ENCODE peak calls at places on chromosomes 11 and 22, in seven cellular contexts. One of them, this sample, is unnamed.

GRCh38 chr11:123543796-123544195 is 110.6 kb downstream of the SCN3B start:
- DNase-seq in GM04503: peak
- DNase-seq in iris pigment epithelial cell: peak
- DNase-seq in foreskin melanocyte: peak
- DNase-seq in EL: peak
- DNase-seq in renal cortical epithelial cell: peak
- DNase-seq in stimulated activated CD8-positive, alpha-beta memory T cell treated with anti-CD3 and anti-CD28 coated beads, Interleukin-12 subunit alpha, Interleukin-12 subunit beta, amount 100 ng/mL, for 4 hours: no peak
- DNase-seq in this sample: peak

GRCh38 chr22:31344369-31345330 is 1.5 kb downstream of the PATZ1 start:
- DNase-seq in renal cortical epithelial cell: no peak
- DNase-seq in foreskin melanocyte: peak
- DNase-seq in GM04503: no peak
- DNase-seq in iris pigment epithelial cell: peak
- DNase-seq in stimulated activated CD8-positive, alpha-beta memory T cell treated with anti-CD3 and anti-CD28 coated beads, Interleukin-12 subunit alpha, Interleukin-12 subunit beta, amount 100 ng/mL, for 4 hours: peak
- DNase-seq in EL: no peak
- DNase-seq in this sample: no peak

GRCh38 chr11:71472357-71472885 is 19.4 kb downstream of the NADSYN1 start:
- DNase-seq in stimulated activated CD8-positive, alpha-beta memory T cell treated with anti-CD3 and anti-CD28 coated beads, Interleukin-12 subunit alpha, Interleukin-12 subunit beta, amount 100 ng/mL, for 4 hours: no peak
- DNase-seq in EL: no peak
- DNase-seq in iris pigment epithelial cell: no peak
- DNase-seq in GM04503: no peak
- DNase-seq in foreskin melanocyte: no peak
- DNase-seq in renal cortical epithelial cell: no peak
- DNase-seq in this sample: no peak

GRCh38 chr22:46770726-46771125 is 8.3 kb downstream of the TBC1D22A start:
- DNase-seq in renal cortical epithelial cell: no peak
- DNase-seq in foreskin melanocyte: no peak
- DNase-seq in stimulated activated CD8-positive, alpha-beta memory T cell treated with anti-CD3 and anti-CD28 coated beads, Interleukin-12 subunit alpha, Interleukin-12 subunit beta, amount 100 ng/mL, for 4 hours: no peak
- DNase-seq in EL: no peak
- DNase-seq in GM04503: no peak
- DNase-seq in iris pigment epithelial cell: no peak
- DNase-seq in this sample: no peak

GRCh38 chr11:112784323-112785073 is 176.7 kb upstream of the NCAM1 start:
- DNase-seq in stimulated activated CD8-positive, alpha-beta memory T cell treated with anti-CD3 and anti-CD28 coated beads, Interleukin-12 subunit alpha, Interleukin-12 subunit beta, amount 100 ng/mL, for 4 hours: no peak
- DNase-seq in GM04503: peak
- DNase-seq in renal cortical epithelial cell: peak
- DNase-seq in iris pigment epithelial cell: peak
- DNase-seq in EL: peak
- DNase-seq in foreskin melanocyte: peak
- DNase-seq in this sample: peak

GRCh38 chr22:43295173-43295572 is 48.0 kb downstream of the SCUBE1 start:
- DNase-seq in foreskin melanocyte: no peak
- DNase-seq in GM04503: no peak
- DNase-seq in renal cortical epithelial cell: no peak
- DNase-seq in iris pigment epithelial cell: no peak
- DNase-seq in EL: no peak
- DNase-seq in stimulated activated CD8-positive, alpha-beta memory T cell treated with anti-CD3 and anti-CD28 coated beads, Interleukin-12 subunit alpha, Interleukin-12 subunit beta, amount 100 ng/mL, for 4 hours: no peak
- DNase-seq in this sample: no peak

GRCh38 chr11:12114487-12115033 is 4.2 kb downstream of the MICAL2 start:
- DNase-seq in foreskin melanocyte: no peak
- DNase-seq in GM04503: no peak
- DNase-seq in iris pigment epithelial cell: no peak
- DNase-seq in renal cortical epithelial cell: no peak
- DNase-seq in EL: no peak
- DNase-seq in stimulated activated CD8-positive, alpha-beta memory T cell treated with anti-CD3 and anti-CD28 coated beads, Interleukin-12 subunit alpha, Interleukin-12 subunit beta, amount 100 ng/mL, for 4 hours: no peak
- DNase-seq in this sample: no peak

GRCh38 chr11:122085264-122085663 is 30.8 kb downstream of the BLID start:
- DNase-seq in GM04503: peak
- DNase-seq in EL: peak
- DNase-seq in foreskin melanocyte: peak
- DNase-seq in iris pigment epithelial cell: peak
- DNase-seq in stimulated activated CD8-positive, alpha-beta memory T cell treated with anti-CD3 and anti-CD28 coated beads, Interleukin-12 subunit alpha, Interleukin-12 subunit beta, amount 100 ng/mL, for 4 hours: no peak
- DNase-seq in renal cortical epithelial cell: peak
- DNase-seq in this sample: peak

GRCh38 chr11:117606807-117607206 is 190.2 kb downstream of the DSCAML1 start:
- DNase-seq in iris pigment epithelial cell: no peak
- DNase-seq in foreskin melanocyte: no peak
- DNase-seq in stimulated activated CD8-positive, alpha-beta memory T cell treated with anti-CD3 and anti-CD28 coated beads, Interleukin-12 subunit alpha, Interleukin-12 subunit beta, amount 100 ng/mL, for 4 hours: no peak
- DNase-seq in EL: no peak
- DNase-seq in renal cortical epithelial cell: no peak
- DNase-seq in GM04503: no peak
- DNase-seq in this sample: no peak

GRCh38 chr11:43736502-43737193 is 56.1 kb downstream of the HSD17B12 start:
- DNase-seq in EL: peak
- DNase-seq in foreskin melanocyte: peak
- DNase-seq in iris pigment epithelial cell: peak
- DNase-seq in renal cortical epithelial cell: peak
- DNase-seq in GM04503: no peak
- DNase-seq in stimulated activated CD8-positive, alpha-beta memory T cell treated with anti-CD3 and anti-CD28 coated beads, Interleukin-12 subunit alpha, Interleukin-12 subunit beta, amount 100 ng/mL, for 4 hours: no peak
- DNase-seq in this sample: peak

GRCh38 chr22:42179616-42180015 is 49.0 kb upstream of the CYP2D6 start:
- DNase-seq in iris pigment epithelial cell: peak
- DNase-seq in EL: peak
- DNase-seq in stimulated activated CD8-positive, alpha-beta memory T cell treated with anti-CD3 and anti-CD28 coated beads, Interleukin-12 subunit alpha, Interleukin-12 subunit beta, amount 100 ng/mL, for 4 hours: no peak
- DNase-seq in renal cortical epithelial cell: peak
- DNase-seq in foreskin melanocyte: peak
- DNase-seq in GM04503: peak
- DNase-seq in this sample: peak

GRCh38 chr11:11380883-11381282 is 27.8 kb upstream of the CSNK2A3 start:
- DNase-seq in GM04503: no peak
- DNase-seq in foreskin melanocyte: no peak
- DNase-seq in EL: no peak
- DNase-seq in iris pigment epithelial cell: no peak
- DNase-seq in stimulated activated CD8-positive, alpha-beta memory T cell treated with anti-CD3 and anti-CD28 coated beads, Interleukin-12 subunit alpha, Interleukin-12 subunit beta, amount 100 ng/mL, for 4 hours: no peak
- DNase-seq in renal cortical epithelial cell: no peak
- DNase-seq in this sample: no peak

GRCh38 chr11:41377709-41378394 is 81.6 kb downstream of the LRRC4C start:
- DNase-seq in stimulated activated CD8-positive, alpha-beta memory T cell treated with anti-CD3 and anti-CD28 coated beads, Interleukin-12 subunit alpha, Interleukin-12 subunit beta, amount 100 ng/mL, for 4 hours: no peak
- DNase-seq in GM04503: no peak
- DNase-seq in EL: no peak
- DNase-seq in iris pigment epithelial cell: no peak
- DNase-seq in renal cortical epithelial cell: peak
- DNase-seq in foreskin melanocyte: no peak
- DNase-seq in this sample: no peak

GRCh38 chr11:23632293-23632692 is 772.0 kb upstream of the CCDC179 start:
- DNase-seq in GM04503: no peak
- DNase-seq in stimulated activated CD8-positive, alpha-beta memory T cell treated with anti-CD3 and anti-CD28 coated beads, Interleukin-12 subunit alpha, Interleukin-12 subunit beta, amount 100 ng/mL, for 4 hours: no peak
- DNase-seq in EL: no peak
- DNase-seq in iris pigment epithelial cell: no peak
- DNase-seq in renal cortical epithelial cell: no peak
- DNase-seq in foreskin melanocyte: no peak
- DNase-seq in this sample: no peak

GRCh38 chr11:120259988-120260565 is 20.1 kb downstream of the POU2F3 start:
- DNase-seq in GM04503: no peak
- DNase-seq in stimulated activated CD8-positive, alpha-beta memory T cell treated with anti-CD3 and anti-CD28 coated beads, Interleukin-12 subunit alpha, Interleukin-12 subunit beta, amount 100 ng/mL, for 4 hours: no peak
- DNase-seq in foreskin melanocyte: no peak
- DNase-seq in renal cortical epithelial cell: no peak
- DNase-seq in EL: no peak
- DNase-seq in iris pigment epithelial cell: no peak
- DNase-seq in this sample: no peak

GRCh38 chr11:134753805-134754130 is 341.7 kb upstream of the B3GAT1 start:
- DNase-seq in stimulated activated CD8-positive, alpha-beta memory T cell treated with anti-CD3 and anti-CD28 coated beads, Interleukin-12 subunit alpha, Interleukin-12 subunit beta, amount 100 ng/mL, for 4 hours: no peak
- DNase-seq in GM04503: no peak
- DNase-seq in renal cortical epithelial cell: no peak
- DNase-seq in foreskin melanocyte: no peak
- DNase-seq in EL: no peak
- DNase-seq in iris pigment epithelial cell: no peak
- DNase-seq in this sample: no peak

GRCh38 chr11:70290341-70291065 is 20.0 kb downstream of the PPFIA1 start:
- DNase-seq in stimulated activated CD8-positive, alpha-beta memory T cell treated with anti-CD3 and anti-CD28 coated beads, Interleukin-12 subunit alpha, Interleukin-12 subunit beta, amount 100 ng/mL, for 4 hours: no peak
- DNase-seq in GM04503: no peak
- DNase-seq in renal cortical epithelial cell: no peak
- DNase-seq in iris pigment epithelial cell: no peak
- DNase-seq in EL: no peak
- DNase-seq in foreskin melanocyte: no peak
- DNase-seq in this sample: no peak

GRCh38 chr22:19175602-19176174 is 2.8 kb downstream of the SLC25A1 start:
- DNase-seq in stimulated activated CD8-positive, alpha-beta memory T cell treated with anti-CD3 and anti-CD28 coated beads, Interleukin-12 subunit alpha, Interleukin-12 subunit beta, amount 100 ng/mL, for 4 hours: no peak
- DNase-seq in GM04503: no peak
- DNase-seq in EL: no peak
- DNase-seq in renal cortical epithelial cell: no peak
- DNase-seq in foreskin melanocyte: no peak
- DNase-seq in iris pigment epithelial cell: no peak
- DNase-seq in this sample: no peak

GRCh38 chr22:24146190-24146616 is 35.1 kb upstream of the SUSD2 start:
- DNase-seq in foreskin melanocyte: peak
- DNase-seq in renal cortical epithelial cell: peak
- DNase-seq in GM04503: peak
- DNase-seq in EL: peak
- DNase-seq in stimulated activated CD8-positive, alpha-beta memory T cell treated with anti-CD3 and anti-CD28 coated beads, Interleukin-12 subunit alpha, Interleukin-12 subunit beta, amount 100 ng/mL, for 4 hours: no peak
- DNase-seq in iris pigment epithelial cell: peak
- DNase-seq in this sample: peak

GRCh38 chr11:119782673-119783072 is 53.7 kb upstream of the NECTIN1 start:
- DNase-seq in renal cortical epithelial cell: no peak
- DNase-seq in EL: no peak
- DNase-seq in stimulated activated CD8-positive, alpha-beta memory T cell treated with anti-CD3 and anti-CD28 coated beads, Interleukin-12 subunit alpha, Interleukin-12 subunit beta, amount 100 ng/mL, for 4 hours: no peak
- DNase-seq in GM04503: no peak
- DNase-seq in iris pigment epithelial cell: peak
- DNase-seq in foreskin melanocyte: no peak
- DNase-seq in this sample: no peak

GRCh38 chr11:62338218-62338617 is 970 bp downstream of the ASRGL1 start:
- DNase-seq in EL: no peak
- DNase-seq in foreskin melanocyte: no peak
- DNase-seq in GM04503: no peak
- DNase-seq in stimulated activated CD8-positive, alpha-beta memory T cell treated with anti-CD3 and anti-CD28 coated beads, Interleukin-12 subunit alpha, Interleukin-12 subunit beta, amount 100 ng/mL, for 4 hours: no peak
- DNase-seq in iris pigment epithelial cell: no peak
- DNase-seq in renal cortical epithelial cell: no peak
- DNase-seq in this sample: no peak

GRCh38 chr11:1803246-1803645 is 31.5 kb upstream of the SYT8 start:
- DNase-seq in renal cortical epithelial cell: no peak
- DNase-seq in GM04503: no peak
- DNase-seq in stimulated activated CD8-positive, alpha-beta memory T cell treated with anti-CD3 and anti-CD28 coated beads, Interleukin-12 subunit alpha, Interleukin-12 subunit beta, amount 100 ng/mL, for 4 hours: no peak
- DNase-seq in foreskin melanocyte: no peak
- DNase-seq in iris pigment epithelial cell: no peak
- DNase-seq in EL: no peak
- DNase-seq in this sample: no peak

GRCh38 chr11:106077609-106078517 is at the start of gene AASDHPPT:
- DNase-seq in foreskin melanocyte: peak
- DNase-seq in renal cortical epithelial cell: peak
- DNase-seq in EL: peak
- DNase-seq in GM04503: peak
- DNase-seq in stimulated activated CD8-positive, alpha-beta memory T cell treated with anti-CD3 and anti-CD28 coated beads, Interleukin-12 subunit alpha, Interleukin-12 subunit beta, amount 100 ng/mL, for 4 hours: no peak
- DNase-seq in iris pigment epithelial cell: peak
- DNase-seq in this sample: peak

GRCh38 chr11:130002352-130002845 is at the start of gene PRDM10:
- DNase-seq in renal cortical epithelial cell: no peak
- DNase-seq in foreskin melanocyte: peak
- DNase-seq in GM04503: no peak
- DNase-seq in iris pigment epithelial cell: peak
- DNase-seq in stimulated activated CD8-positive, alpha-beta memory T cell treated with anti-CD3 and anti-CD28 coated beads, Interleukin-12 subunit alpha, Interleukin-12 subunit beta, amount 100 ng/mL, for 4 hours: peak
- DNase-seq in EL: peak
- DNase-seq in this sample: peak

GRCh38 chr11:35747638-35748037 is 85.1 kb downstream of the TRIM44 start:
- DNase-seq in renal cortical epithelial cell: no peak
- DNase-seq in foreskin melanocyte: no peak
- DNase-seq in EL: no peak
- DNase-seq in iris pigment epithelial cell: no peak
- DNase-seq in stimulated activated CD8-positive, alpha-beta memory T cell treated with anti-CD3 and anti-CD28 coated beads, Interleukin-12 subunit alpha, Interleukin-12 subunit beta, amount 100 ng/mL, for 4 hours: no peak
- DNase-seq in GM04503: no peak
- DNase-seq in this sample: no peak

GRCh38 chr22:34395370-34395769 is 475.1 kb upstream of the LARGE1 start:
- DNase-seq in iris pigment epithelial cell: no peak
- DNase-seq in GM04503: no peak
- DNase-seq in foreskin melanocyte: no peak
- DNase-seq in renal cortical epithelial cell: no peak
- DNase-seq in stimulated activated CD8-positive, alpha-beta memory T cell treated with anti-CD3 and anti-CD28 coated beads, Interleukin-12 subunit alpha, Interleukin-12 subunit beta, amount 100 ng/mL, for 4 hours: no peak
- DNase-seq in EL: no peak
- DNase-seq in this sample: peak